ENCODE peak calls at places on chromosomes 13 and 19, in nine cellular contexts. R is Karpas-422, D is endodermal cell, J is colonic mucosa, S is tibial artery, X is neuronal stem cell, A is breast epithelium, F is pancreas, K is thoracic aorta. O is an unnamed sample.

GRCh38 chr19:48393559-48394330 is at the start of gene GRIN2D:
- DNase-seq in R (no peak), D (peak; percentile 84), J (no peak), S (no peak), X (no peak), A (no peak), F (peak; percentile 71), K (no peak), O (peak; percentile 26)

GRCh38 chr19:3451451-3451866 is 28.9 kb downstream of the SMIM24 start:
- DNase-seq in R (no peak), D (no peak), J (no peak), S (no peak), X (no peak), A (no peak), F (no peak), K (no peak), O (no peak)

GRCh38 chr13:110470272-110471009 is 91.1 kb downstream of the RAB20 start:
- DNase-seq in R (no peak), D (no peak), J (no peak), S (peak; percentile 37), X (no peak), A (no peak), F (no peak), K (no peak), O (no peak)

GRCh38 chr13:74132768-74133656 is 1.2 kb downstream of the KLF12 start:
- DNase-seq in R (peak; percentile 81), D (peak; percentile 71), J (peak; percentile 44), S (peak; percentile 40), X (peak; percentile 24), A (no peak), F (peak; percentile 66), K (no peak), O (peak; percentile 68)

GRCh38 chr19:53898166-53898565 is 10.9 kb upstream of the CACNG7 start:
- DNase-seq in R (no peak), D (no peak), J (no peak), S (no peak), X (no peak), A (no peak), F (no peak), K (no peak), O (no peak)

GRCh38 chr19:42092350-42092749 is 16.4 kb downstream of the ZNF574 start:
- DNase-seq in R (peak; percentile 78), D (peak; percentile 77), J (peak; percentile 63), S (no peak), X (no peak), A (no peak), F (no peak), K (no peak), O (no peak)

GRCh38 chr13:111940892-111941291 is 126.1 kb upstream of the SOX1 start:
- DNase-seq in R (no peak), D (peak; percentile 31), J (no peak), S (no peak), X (no peak), A (no peak), F (no peak), K (no peak), O (no peak)

GRCh38 chr13:50549221-50549942 is 294.1 kb downstream of the DLEU7 start:
- DNase-seq in R (no peak), D (no peak), J (no peak), S (no peak), X (no peak), A (no peak), F (no peak), K (no peak), O (no peak)

GRCh38 chr13:57527114-57527770 is 104.3 kb upstream of the PCDH17 start:
- DNase-seq in R (no peak), D (no peak), J (no peak), S (no peak), X (no peak), A (no peak), F (no peak), K (no peak), O (no peak)

GRCh38 chr19:58079792-58080191 is 18.2 kb downstream of the ZSCAN18 start:
- DNase-seq in R (no peak), D (no peak), J (no peak), S (no peak), X (no peak), A (no peak), F (no peak), K (no peak), O (no peak)

GRCh38 chr13:61192826-61193225 is 222.8 kb downstream of the PCDH20 start:
- DNase-seq in R (no peak), D (no peak), J (peak; percentile 61), S (no peak), X (no peak), A (no peak), F (no peak), K (no peak), O (no peak)

GRCh38 chr19:49486710-49487276 is 615 bp upstream of the RPL13A start:
- DNase-seq in R (no peak), D (no peak), J (no peak), S (no peak), X (no peak), A (no peak), F (no peak), K (no peak), O (no peak)

GRCh38 chr13:50071399-50071798 is 56.2 kb downstream of the KCNRG start:
- DNase-seq in R (no peak), D (no peak), J (no peak), S (no peak), X (no peak), A (no peak), F (no peak), K (no peak), O (peak; percentile 45)

GRCh38 chr19:3034845-3035541 is 5.9 kb upstream of the TLE2 start:
- DNase-seq in R (peak; percentile 50), D (no peak), J (no peak), S (no peak), X (no peak), A (no peak), F (no peak), K (no peak), O (peak; percentile 57)

GRCh38 chr19:12722566-12723382 is 958 bp downstream of the TNPO2 start:
- DNase-seq in R (peak; percentile 99), D (peak; percentile 98), J (peak; percentile 98), S (peak; percentile 99), X (peak; percentile 99), A (peak; percentile 97), F (peak; percentile 90), K (peak; percentile 94), O (peak; percentile 100)

GRCh38 chr19:7822910-7823515 is 7.0 kb upstream of the EVI5L start:
- DNase-seq in R (no peak), D (no peak), J (no peak), S (no peak), X (no peak), A (no peak), F (no peak), K (no peak), O (no peak)

GRCh38 chr19:43690444-43690843 is 20.5 kb upstream of the PLAUR start:
- DNase-seq in R (no peak), D (no peak), J (no peak), S (no peak), X (no peak), A (no peak), F (no peak), K (no peak), O (no peak)
- H3K4me1 ChIP-seq in R (no peaks in the 10 kb centered on the region), D (no peaks in the 10 kb centered on the region), J (no peaks in the 10 kb centered on the region), S (no peaks in the 10 kb centered on the region), X (peaks cover 18% of the 10 kb centered on the region), A (no peaks in the 10 kb centered on the region), F (no peaks in the 10 kb centered on the region), K (no peaks in the 10 kb centered on the region), O (no peaks in the 10 kb centered on the region)

DNA sequence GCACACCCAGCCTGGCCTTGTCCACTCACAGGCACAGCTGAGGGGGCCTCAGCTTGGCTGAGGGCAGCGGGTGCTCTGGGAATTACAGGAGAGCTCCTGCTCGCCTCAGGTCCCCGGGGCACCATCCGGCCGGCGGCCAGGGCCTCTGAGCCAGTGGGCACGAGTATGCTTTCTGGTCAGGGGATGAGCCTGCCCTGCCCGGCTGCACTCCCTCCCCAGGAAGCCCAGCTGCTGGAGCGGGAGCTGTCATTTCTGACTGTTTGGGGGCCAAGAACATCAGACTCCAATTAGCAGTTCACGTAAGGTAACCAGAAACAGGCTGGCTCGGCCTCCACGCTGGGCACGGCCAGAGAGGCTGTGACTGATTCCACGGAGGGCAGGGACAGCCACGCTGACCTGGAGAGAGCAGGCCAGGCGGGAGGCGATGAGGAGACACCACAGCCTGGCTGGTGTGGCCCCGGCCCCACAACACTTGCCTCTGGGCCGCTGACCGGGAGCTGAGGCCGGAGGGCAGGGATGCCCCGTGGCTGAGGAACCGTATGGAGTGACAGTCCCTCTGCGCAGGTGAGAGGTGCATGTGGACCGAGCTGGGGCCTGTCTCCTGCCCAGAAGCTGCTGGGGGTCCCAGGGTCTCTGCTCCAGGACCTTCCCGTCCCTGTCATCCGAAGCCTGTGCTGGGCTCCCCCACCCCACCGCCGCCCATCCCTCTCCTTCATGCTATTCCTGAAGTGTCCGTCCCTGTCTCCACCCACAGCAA is 15.5 kb downstream of the CEBPG start:
- DNase-seq in R (no peak), D (no peak), J (no peak), S (no peak), X (no peak), A (peak; percentile 48), F (no peak), K (no peak), O (no peak)
- H3K4me1 ChIP-seq in R (no peaks in the 10 kb centered on the region), D (no peaks in the 10 kb centered on the region), J (peaks cover 26% of the 10 kb centered on the region), S (peaks cover 64% of the 10 kb centered on the region), X (peaks cover 11% of the 10 kb centered on the region), A (peaks cover 48% of the 10 kb centered on the region), F (peaks cover 13% of the 10 kb centered on the region), K (peaks cover 38% of the 10 kb centered on the region), O (peaks cover 8% of the 10 kb centered on the region)

GRCh38 chr13:98504029-98504351 is 72.9 kb downstream of the STK24 start:
- DNase-seq in R (no peak), D (no peak), J (no peak), S (no peak), X (no peak), A (no peak), F (no peak), K (no peak), O (no peak)

GRCh38 chr13:98507060-98507797 is 69.7 kb downstream of the STK24 start:
- DNase-seq in R (no peak), D (peak; percentile 90), J (peak; percentile 69), S (peak; percentile 68), X (no peak), A (peak; percentile 74), F (peak; percentile 86), K (no peak), O (peak; percentile 80)

GRCh38 chr13:98503175-98504028 is 73.5 kb downstream of the STK24 start:
- DNase-seq in R (no peak), D (no peak), J (no peak), S (no peak), X (no peak), A (no peak), F (no peak), K (no peak), O (peak; percentile 28)

GRCh38 chr13:98506343-98507059 is 70.4 kb downstream of the STK24 start:
- DNase-seq in R (no peak), D (no peak), J (no peak), S (no peak), X (no peak), A (no peak), F (no peak), K (no peak), O (peak; percentile 11)

GRCh38 chr13:98504371-98504963 is 72.4 kb downstream of the STK24 start:
- DNase-seq in R (no peak), D (no peak), J (no peak), S (no peak), X (no peak), A (no peak), F (no peak), K (no peak), O (no peak)
- H3K4me1 ChIP-seq in R (peaks cover 30% of the 10 kb centered on the region), D (peaks cover 60% of the 10 kb centered on the region), J (peaks cover 20% of the 10 kb centered on the region), S (peaks cover 70% of the 10 kb centered on the region), X (peaks cover 25% of the 10 kb centered on the region), A (peaks cover 48% of the 10 kb centered on the region), F (peaks cover 19% of the 10 kb centered on the region), K (peaks cover 65% of the 10 kb centered on the region), O (peaks cover 30% of the 10 kb centered on the region)

GRCh38 chr19:55640577-55641375 is at the start of gene ZNF580:
- DNase-seq in R (peak; percentile 96), D (peak; percentile 86), J (peak; percentile 58), S (no peak), X (peak; percentile 65), A (peak; percentile 64), F (peak; percentile 86), K (no peak), O (peak; percentile 91)
- H3K4me1 ChIP-seq in R (peaks cover 54% of the 10 kb centered on the region), D (peaks cover 7% of the 10 kb centered on the region), J (peaks cover 37% of the 10 kb centered on the region), S (peaks cover 88% of the 10 kb centered on the region), X (peaks cover 23% of the 10 kb centered on the region), A (peaks cover 13% of the 10 kb centered on the region), F (peaks cover 14% of the 10 kb centered on the region), K (peaks cover 69% of the 10 kb centered on the region), O (peaks cover 21% of the 10 kb centered on the region)

O was measured in fibroblast of lung.